ENCODE peak calls at places on chromosomes 13 and 19, in nine cellular contexts. Q is right cardiac atrium, O is cardiac muscle cell, G is breast epithelium, N is ascending aorta, S is thoracic aorta, C is right lobe of liver, M is aorta, R is neural progenitor cell. A is an unnamed sample.

GRCh38 chr13:34578471-34578870 is 363.6 kb upstream of the NBEA start:
- DNase-seq in G (peak; percentile 32), Q (no peak), R (no peak), M (no peak), N (no peak), S (no peak), C (no peak), O (peak; percentile 50), A (no peak)

GRCh38 chr13:73090116-73090811 is 31.5 kb downstream of the KLF5 start:
- DNase-seq in R (no peak), G (peak; percentile 35), Q (no peak), O (peak; percentile 64), C (no peak), S (no peak), N (no peak), M (no peak), A (no peak)

GRCh38 chr19:7850429-7850819 is 20.4 kb downstream of the EVI5L start:
- DNase-seq in R (no peak), O (no peak), N (no peak), M (peak; percentile 56), Q (no peak), S (no peak), C (no peak), G (no peak), A (no peak)

GRCh38 chr19:54465367-54466109 is 2.0 kb upstream of the LENG9 start:
- DNase-seq in R (peak; percentile 24), N (no peak), C (no peak), S (no peak), G (no peak), Q (peak; percentile 40), M (peak; percentile 80), O (no peak), A (no peak)

GRCh38 chr13:50650478-50650877 is 193.0 kb downstream of the DLEU7 start:
- DNase-seq in S (no peak), O (no peak), N (no peak), R (no peak), Q (no peak), G (no peak), M (no peak), C (no peak), A (no peak)

GRCh38 chr13:111239754-111240670 is 80.4 kb upstream of the TEX29 start:
- DNase-seq in M (no peak), S (no peak), C (no peak), R (no peak), N (no peak), Q (no peak), G (no peak), O (no peak), A (no peak)

GRCh38 chr13:108120332-108120731 is 95.0 kb downstream of the LIG4 start:
- DNase-seq in C (no peak), S (no peak), G (no peak), Q (no peak), N (no peak), R (no peak), O (no peak), M (no peak), A (no peak)

GRCh38 chr19:2114821-2115220 is 18.1 kb downstream of the IZUMO4 start:
- DNase-seq in O (no peak), Q (no peak), R (no peak), G (no peak), C (no peak), S (no peak), M (no peak), N (no peak), A (no peak)

GRCh38 chr13:46908511-46908910 is 11.7 kb upstream of the HTR2A start:
- DNase-seq in R (no peak), G (peak; percentile 34), O (peak; percentile 76), Q (no peak), M (no peak), N (no peak), C (no peak), S (no peak), A (no peak)

GRCh38 chr19:42286349-42287016 is 15.4 kb upstream of the PRR19 start:
- DNase-seq in R (no peak), N (no peak), C (peak; percentile 65), M (peak; percentile 88), S (no peak), G (no peak), Q (peak; percentile 72), O (peak; percentile 61), A (no peak)

GRCh38 chr19:42288411-42288810 is 13.5 kb upstream of the PRR19 start:
- DNase-seq in S (no peak), M (no peak), Q (no peak), G (no peak), N (no peak), C (peak; percentile 43), R (no peak), O (no peak), A (no peak)

GRCh38 chr19:42288881-42289555 is 12.9 kb upstream of the PRR19 start:
- DNase-seq in Q (no peak), G (no peak), R (no peak), N (no peak), O (no peak), M (no peak), C (no peak), S (no peak), A (no peak)

GRCh38 chr19:42287017-42287825 is 14.7 kb upstream of the PRR19 start:
- DNase-seq in O (no peak), R (no peak), M (no peak), G (no peak), N (no peak), C (peak; percentile 53), S (no peak), Q (no peak), A (no peak)

DNA sequence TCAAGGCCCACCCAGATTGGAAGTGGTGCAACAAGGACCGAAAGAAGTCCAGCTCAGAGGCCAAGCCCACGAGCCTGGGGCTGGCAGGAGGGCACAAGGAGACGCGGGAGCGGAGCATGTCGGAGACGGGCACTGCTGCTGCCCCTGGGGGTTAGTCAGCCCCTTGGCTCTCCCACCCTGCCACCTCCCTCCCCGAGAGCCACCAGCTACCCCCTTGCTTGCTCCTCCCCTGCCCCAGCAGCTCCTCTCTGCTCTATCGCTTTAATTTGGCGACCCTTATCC is 14.2 kb upstream of the PRR19 start:
- DNase-seq in O (no peak), Q (no peak), N (no peak), R (no peak), S (no peak), C (peak; percentile 46), G (no peak), M (no peak), A (no peak)
- H3K4me3 ChIP-seq in O (no peak overlapping the region), Q (no peak overlapping the region), N (no peak overlapping the region), R (no peak overlapping the region), S (no peak overlapping the region), C (no peak overlapping the region), G (no peak overlapping the region), M (no peak overlapping the region), A (no peak overlapping the region)

GRCh38 chr19:45046355-45046754 is 7.5 kb downstream of the CLASRP start:
- DNase-seq in N (no peak), O (no peak), C (no peak), R (no peak), Q (no peak), M (no peak), S (no peak), G (no peak), A (no peak)
- H3K4me1 ChIP-seq in N (no peaks in the 10 kb centered on the region), O (no peaks in the 10 kb centered on the region), C (peaks cover 62% of the 10 kb centered on the region), R (no peaks in the 10 kb centered on the region), Q (peaks cover 4% of the 10 kb centered on the region), M (no peaks in the 10 kb centered on the region), S (peaks cover 25% of the 10 kb centered on the region), G (peaks cover 17% of the 10 kb centered on the region), A (peaks cover 23% of the 10 kb centered on the region)

GRCh38 chr13:106736941-106737340 is 169.0 kb upstream of the ARGLU1 start:
- DNase-seq in N (no peak), R (no peak), C (no peak), O (no peak), M (no peak), Q (no peak), G (no peak), S (no peak), A (no peak)

GRCh38 chr13:106734185-106734584 is 166.2 kb upstream of the ARGLU1 start:
- DNase-seq in G (no peak), M (no peak), O (no peak), N (no peak), C (no peak), S (no peak), Q (no peak), R (no peak), A (no peak)

DNA sequence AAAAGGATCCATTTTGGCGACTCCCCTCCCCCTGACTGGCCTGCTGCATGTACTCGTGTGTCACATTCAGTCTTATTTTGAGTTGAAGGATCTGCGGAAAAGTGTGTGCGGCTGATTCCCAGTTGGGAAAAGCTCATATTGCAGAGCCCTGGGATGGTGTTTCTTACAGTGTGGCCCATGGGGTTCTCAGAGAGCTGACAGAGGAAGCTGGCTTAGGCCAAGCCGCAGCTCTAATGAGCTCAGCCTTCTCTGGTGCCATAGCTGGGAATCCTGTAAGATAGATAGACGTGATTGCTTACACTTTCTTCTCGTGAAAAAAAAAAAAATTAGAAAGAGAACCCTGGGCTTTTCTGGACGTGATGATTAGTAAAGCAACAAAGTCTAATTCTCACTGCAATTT is 170.3 kb upstream of the ARGLU1 start:
- DNase-seq in G (no peak), O (no peak), M (no peak), S (no peak), N (no peak), R (peak; percentile 24), Q (no peak), C (no peak), A (no peak)
- H3K27ac ChIP-seq in G (no peak overlapping the region), O (no peak overlapping the region), M (no peak overlapping the region), S (no peak overlapping the region), N (no peak overlapping the region), R (peak overlapping the region; percentile 85), Q (no peak overlapping the region), C (no peak overlapping the region), A (no peak overlapping the region)

DNA sequence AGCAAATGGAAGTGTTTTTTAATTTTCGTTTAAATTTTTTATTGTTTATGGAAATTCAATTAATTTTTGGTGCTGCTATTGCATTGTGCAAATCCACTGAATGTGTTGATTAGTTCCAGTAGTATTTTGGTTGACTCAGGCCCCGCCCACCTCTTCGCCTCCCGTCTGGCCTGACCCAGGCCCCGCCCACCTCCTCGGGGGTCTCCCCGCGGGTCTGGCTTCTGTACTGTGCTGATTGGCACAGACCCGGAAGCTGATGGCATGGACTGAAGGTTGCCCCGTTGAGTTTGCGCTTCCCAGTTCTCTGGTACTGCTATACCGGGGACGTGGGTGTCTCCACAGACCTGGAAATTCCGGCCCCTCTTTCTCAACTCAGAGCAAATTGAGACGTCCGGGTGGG is 14.6 kb downstream of the ZNF701 start:
- DNase-seq in R (no peak), N (no peak), C (no peak), Q (no peak), M (no peak), S (no peak), O (no peak), G (no peak), A (no peak)
- H3K4me3 ChIP-seq in R (no peak overlapping the region), N (no peak overlapping the region), C (no peak overlapping the region), Q (peak overlapping the region; percentile 58), M (peak overlapping the region; percentile 18), S (no peak overlapping the region), O (no peak overlapping the region), G (no peak overlapping the region), A (no peak overlapping the region)